ENCODE peak calls at places on chromosomes 6 and 20, in eight cellular contexts. E, D, J, Z, L, P, G and H are unnamed samples.

GRCh38 chr6:164104432-164104831 is 689.9 kb downstream of the QKI start:
- DNase-seq in D (no peak), P (no peak), Z (no peak), J (no peak), L (no peak), E (no peak), G (no peak), H (no peak)

GRCh38 chr6:11918021-11918738 is 93.9 kb upstream of the HIVEP1 start:
- DNase-seq in G (no peak), L (peak), J (no peak), P (no peak), Z (no peak), D (no peak), E (no peak), H (no peak)

GRCh38 chr20:4171538-4172116 is 156.3 kb upstream of the RNF24 start:
- DNase-seq in E (no peak), L (no peak), Z (no peak), P (no peak), J (no peak), G (no peak), D (no peak), H (no peak)

GRCh38 chr6:15748341-15748740 is 85.5 kb upstream of the DTNBP1 start:
- DNase-seq in P (no peak), L (no peak), D (no peak), G (no peak), J (no peak), E (no peak), Z (no peak), H (no peak)

GRCh38 chr20:24695529-24696225 is 226.2 kb downstream of the SYNDIG1 start:
- DNase-seq in P (no peak), L (no peak), G (no peak), J (no peak), D (no peak), Z (no peak), E (no peak), H (no peak)

GRCh38 chr6:29755295-29755871 is 32.1 kb downstream of the HLA-F start:
- DNase-seq in Z (no peak), G (no peak), D (no peak), P (no peak), J (no peak), L (no peak), E (no peak), H (no peak)

GRCh38 chr6:87068804-87069203 is 26.1 kb downstream of the CGA start:
- DNase-seq in P (no peak), E (no peak), Z (no peak), J (no peak), D (no peak), G (no peak), L (no peak), H (no peak)

GRCh38 chr6:131929227-131929626 is 21.9 kb downstream of the CCN2 start:
- DNase-seq in E (no peak), L (no peak), J (no peak), P (no peak), Z (no peak), G (no peak), D (no peak), H (no peak)